ENCODE peak calls at places on chromosomes 16 and 17, in seven cellular contexts. N is kidney; G is ELR; F is SK-N-DZ; R is OCI-LY7; C is HFFc6; I is activated CD8-positive, alpha-beta memory T cell treated with anti-CD3 and anti-CD28 coated beads for 24 hours. O is an unnamed sample.

GRCh38 chr16:50298591-50299507 is 32.5 kb downstream of the ADCY7 start:
- DNase-seq in N (peak; percentile 60), G (no peak), F (no peak), R (no peak), C (no peak), I (no peak), O (no peak)

GRCh38 chr17:1109606-1110523 is 69.9 kb downstream of the ABR start:
- DNase-seq in N (peak; percentile 89), G (peak; percentile 60), F (peak; percentile 51), R (no peak), C (peak; percentile 21), I (no peak), O (peak; percentile 60)

GRCh38 chr16:24036038-24036543 is 200.3 kb downstream of the PRKCB start:
- DNase-seq in N (no peak), G (no peak), F (no peak), R (no peak), C (no peak), I (no peak), O (no peak)

GRCh38 chr17:64183815-64184397 is 54.0 kb upstream of the ERN1 start:
- DNase-seq in N (no peak), G (peak; percentile 91), F (no peak), R (no peak), C (peak; percentile 62), I (no peak), O (peak; percentile 56)

GRCh38 chr16:2429771-2430663 is 770 bp downstream of the CCNF start:
- DNase-seq in N (no peak), G (peak; percentile 45), F (peak; percentile 49), R (peak; percentile 75), C (no peak), I (no peak), O (peak; percentile 45)

GRCh38 chr16:84941916-84942315 is 69.4 kb downstream of the ZDHHC7 start:
- DNase-seq in N (no peak), G (peak; percentile 96), F (no peak), R (no peak), C (peak; percentile 84), I (no peak), O (no peak)

GRCh38 chr16:58266336-58266735 is 28.5 kb downstream of the PRSS54 start:
- DNase-seq in N (no peak), G (no peak), F (no peak), R (no peak), C (no peak), I (no peak), O (no peak)

GRCh38 chr16:2520784-2521577 is 810 bp downstream of the AMDHD2 start:
- DNase-seq in N (peak; percentile 82), G (peak; percentile 40), F (no peak), R (peak; percentile 57), C (no peak), I (no peak), O (peak; percentile 76)

GRCh38 chr17:57211543-57211942 is 44.8 kb upstream of the MSI2 start:
- DNase-seq in N (no peak), G (peak; percentile 86), F (no peak), R (no peak), C (peak; percentile 37), I (no peak), O (peak; percentile 90)

GRCh38 chr17:15963670-15964110 is 18.8 kb downstream of the ADORA2B start:
- DNase-seq in N (no peak), G (peak; percentile 87), F (no peak), R (no peak), C (no peak), I (no peak), O (peak; percentile 98)

GRCh38 chr17:31654936-31655335 is 204.1 kb downstream of the COPRS start:
- DNase-seq in N (no peak), G (peak; percentile 88), F (no peak), R (no peak), C (peak; percentile 10), I (peak; percentile 52), O (peak; percentile 82)

GRCh38 chr16:3017806-3018506 is at the start of gene CLDN6:
- DNase-seq in N (no peak), G (no peak), F (no peak), R (peak; percentile 15), C (no peak), I (no peak), O (no peak)

GRCh38 chr17:65917560-65917959 is 274.4 kb downstream of the CEP112 start:
- DNase-seq in N (no peak), G (no peak), F (no peak), R (no peak), C (no peak), I (no peak), O (no peak)

GRCh38 chr16:23597003-23597756 is 1.1 kb upstream of the NDUFAB1 start:
- DNase-seq in N (no peak), G (peak; percentile 45), F (peak; percentile 38), R (peak; percentile 83), C (peak; percentile 19), I (no peak), O (peak; percentile 20)